ENCODE peak calls at places on chromosomes 13 and 19, in four cellular contexts. H is fibroblast of lung, L is psoas muscle, V is H9. P is an unnamed sample.

GRCh38 chr19:15332311-15332996 is at the start of gene BRD4:
- DNase-seq in L (peak; percentile 74), V (peak; percentile 64), H (peak; percentile 54), P (peak; percentile 67)

GRCh38 chr13:37716395-37716794 is 117.8 kb upstream of the POSTN start:
- DNase-seq in H (peak; percentile 71), L (no peak), V (no peak), P (no peak)

GRCh38 chr19:9834302-9834725 is 804 bp upstream of the PIN1 start:
- DNase-seq in L (no peak), H (no peak), V (no peak), P (no peak)

GRCh38 chr19:29263305-29264080 is 50.5 kb upstream of the UQCRFS1 start:
- DNase-seq in V (peak; percentile 68), L (peak; percentile 51), H (no peak), P (peak; percentile 37)

GRCh38 chr13:24225930-24226329 is 65.4 kb downstream of the SPATA13 start:
- DNase-seq in L (no peak), V (peak; percentile 48), H (no peak), P (no peak)

GRCh38 chr13:31998131-31998530 is 33.4 kb upstream of the FRY start:
- DNase-seq in H (peak; percentile 18), V (no peak), L (no peak), P (no peak)

GRCh38 chr13:25732146-25732865 is 319.5 kb downstream of the SHISA2 start:
- DNase-seq in L (no peak), H (peak; percentile 87), V (no peak), P (no peak)

GRCh38 chr13:86193281-86193680 is 394.1 kb upstream of the SLITRK6 start:
- DNase-seq in V (no peak), L (no peak), H (no peak), P (no peak)

GRCh38 chr13:36275190-36276002 is 22.2 kb downstream of the CCDC169 start:
- DNase-seq in L (no peak), V (no peak), H (peak; percentile 84), P (peak; percentile 24)

GRCh38 chr19:58395220-58395978 is at the start of gene RNF225:
- DNase-seq in L (no peak), H (no peak), V (peak; percentile 88), P (no peak)

GRCh38 chr13:41605319-41606285 is 148.3 kb downstream of the RGCC start:
- DNase-seq in V (no peak), H (peak; percentile 12), L (no peak), P (no peak)

GRCh38 chr19:57559008-57559403 is 657 bp downstream of the ZNF550 start:
- DNase-seq in H (peak; percentile 18), L (no peak), V (peak; percentile 30), P (peak; percentile 15)

GRCh38 chr13:32745509-32745908 is 159.3 kb downstream of the PDS5B start:
- DNase-seq in H (no peak), V (no peak), L (no peak), P (no peak)

DNA sequence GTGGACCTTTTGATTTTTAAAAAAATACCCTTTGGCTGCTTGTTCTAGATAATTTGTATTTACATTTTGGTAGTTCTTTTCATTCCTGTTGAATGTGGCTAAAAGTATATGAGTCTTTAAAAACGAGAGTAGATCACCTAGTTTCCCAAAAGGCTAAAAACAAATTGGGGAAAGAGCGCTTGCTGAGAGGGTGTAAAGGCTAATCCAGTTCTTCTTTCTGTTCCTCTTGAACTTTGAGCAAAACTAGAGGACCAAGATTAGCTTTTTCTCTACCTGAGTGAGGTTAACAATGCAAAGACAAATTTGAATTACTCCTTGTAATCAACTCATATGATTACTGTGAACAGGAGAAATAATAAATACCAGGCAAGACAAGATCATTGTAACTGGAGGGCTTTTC is 2513.2 kb downstream of the PCDH9 start:
- DNase-seq in V (no peak), L (no peak), H (no peak), P (no peak)
- H3K27ac ChIP-seq in V (no peak overlapping the region), L (no peak overlapping the region), H (no peak overlapping the region), P (no peak overlapping the region)

DNA sequence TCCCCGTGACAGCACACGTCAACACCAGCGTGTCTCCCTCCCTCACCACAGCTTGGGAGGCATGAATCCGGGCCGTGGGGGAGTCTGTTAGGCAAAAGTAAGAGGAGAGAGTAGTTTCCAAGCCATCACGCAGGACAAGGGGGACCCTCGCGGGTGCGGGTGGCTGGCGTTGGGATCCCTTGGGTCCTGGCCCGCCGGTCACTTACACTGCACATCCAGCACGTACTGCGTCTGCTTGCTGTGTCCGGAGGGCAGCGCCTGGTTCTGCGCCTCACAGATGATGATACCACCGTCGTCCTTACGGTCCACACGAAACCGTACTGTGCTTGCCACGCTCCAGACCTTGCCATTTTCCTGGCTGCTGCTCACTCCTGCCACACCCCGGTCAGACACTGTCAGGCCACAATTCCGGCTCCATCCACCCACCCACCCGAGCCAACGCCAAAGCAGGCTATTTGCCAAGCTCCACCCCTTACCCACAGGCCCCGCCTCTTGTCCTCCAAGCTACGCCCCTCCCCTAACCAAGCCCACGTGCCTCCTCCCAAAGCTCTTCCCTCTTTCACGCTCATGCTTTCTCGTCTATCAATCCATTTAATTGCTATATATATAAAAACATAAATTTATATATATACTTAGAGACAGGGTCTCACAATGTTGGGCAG is 6.6 kb upstream of the ZNF428 start:
- DNase-seq in V (peak; percentile 81), H (no peak), L (no peak), P (no peak)
- TF ChIP-seq CTCF in V (no peak), H (no peak), L (no peak), P (no peak)

DNA sequence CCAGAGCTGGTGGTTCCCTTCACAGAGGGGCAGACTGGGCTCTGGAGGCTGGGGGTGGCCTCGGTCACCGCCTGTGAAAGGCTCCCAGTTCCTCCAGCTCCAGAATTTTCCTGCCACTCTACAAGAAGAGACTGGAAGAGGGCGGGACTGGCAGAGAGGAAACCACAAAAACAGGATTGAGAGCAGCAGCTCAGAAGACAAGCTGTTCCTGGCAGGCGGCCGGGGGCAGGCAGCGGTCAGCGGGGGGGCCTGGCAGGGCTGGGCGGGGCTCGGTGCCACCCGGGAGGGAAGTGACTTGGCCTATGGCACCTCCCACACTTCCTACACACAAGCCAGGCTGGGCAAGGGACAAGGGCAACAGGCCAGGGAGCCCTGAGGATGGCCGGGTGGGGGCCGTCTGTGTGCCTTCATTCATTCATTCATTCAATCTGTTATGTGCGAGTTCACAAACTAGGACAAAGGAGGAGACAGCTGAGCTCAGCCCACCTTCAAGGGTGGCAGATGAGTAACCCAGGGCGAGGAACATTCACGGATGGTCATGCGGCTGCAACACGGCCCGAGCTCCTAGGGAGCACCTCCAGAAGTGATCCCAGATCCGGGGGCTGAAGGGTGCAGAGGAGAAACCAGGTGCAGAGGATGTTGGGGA is 16.9 kb upstream of the BTBD2 start:
- DNase-seq in H (peak; percentile 80), V (peak; percentile 56), L (peak; percentile 96), P (no peak)
- H3K27ac ChIP-seq in H (no peak overlapping the region), V (no peak overlapping the region), L (peak overlapping the region; percentile 99), P (no peak overlapping the region)

DNA sequence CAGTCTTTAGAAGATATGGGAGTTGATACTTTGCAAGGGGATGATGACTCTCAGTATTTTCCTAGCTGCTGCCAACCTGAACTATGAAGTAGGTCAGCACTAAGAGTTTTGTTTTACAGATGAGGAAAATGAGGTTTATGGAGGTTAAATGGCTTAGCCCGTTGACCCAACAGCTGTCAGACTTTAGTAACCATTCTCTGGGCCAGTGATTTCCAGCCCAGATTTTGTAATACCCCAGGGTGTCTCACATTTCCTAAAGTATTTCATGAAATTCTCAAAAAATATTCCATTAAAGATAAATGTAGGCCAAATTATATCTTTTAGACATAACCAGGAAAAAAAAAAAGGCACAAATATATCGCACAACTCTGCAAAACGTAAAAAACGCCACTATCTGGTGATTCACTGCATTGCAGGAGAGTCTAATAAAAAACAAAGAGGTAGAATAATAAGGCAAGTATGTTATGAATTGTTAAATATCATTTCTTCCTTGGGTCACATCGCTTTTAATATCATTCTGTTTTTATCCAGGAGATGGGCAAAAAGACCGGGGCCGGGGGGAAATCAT is 112.5 kb downstream of the DACH1 start:
- DNase-seq in V (no peak), H (no peak), L (no peak), P (no peak)
- TF ChIP-seq CTCF in V (peak; percentile 53), H (no peak), L (no peak), P (no peak)